ENCODE peak calls at places on chromosome 13, in ten cellular contexts. X is stimulated activated CD4-positive, alpha-beta T cell treated with anti-CD3 and anti-CD28 coated beads, Interleukin-4, amount 100 ng/mL, for 24 hours; W is lung; Z is NCI-H774; S is NCI-H345; E is ELF-1; M is fibroblast of the aortic adventitia; F is fibroblast of the conjunctiva; D is NCI-H2171 treated with DMSO at 0.1 percent for 48 hours; A is M059J. Y is an unnamed sample.

GRCh38 chr13:32136061-32136460 is 104.5 kb downstream of the FRY start:
- DNase-seq in X (no peak), W (no peak), Z (no peak), S (no peak), E (no peak), M (no peak), F (no peak), D (no peak), A (peak; percentile 62), Y (no peak)

GRCh38 chr13:70613295-70613694 is 505.0 kb upstream of the KLHL1 start:
- DNase-seq in X (no peak), W (no peak), Z (no peak), S (no peak), E (no peak), M (no peak), F (peak; percentile 4), D (peak; percentile 70), A (no peak), Y (peak; percentile 12)

GRCh38 chr13:101416181-101417042 is at the start of gene NALCN:
- DNase-seq in X (no peak), W (no peak), Z (no peak), S (peak; percentile 56), E (peak; percentile 18), M (peak; percentile 13), F (no peak), D (peak; percentile 75), A (peak; percentile 26), Y (peak; percentile 71)

GRCh38 chr13:110553417-110553816 is 8.1 kb downstream of the RAB20 start:
- DNase-seq in X (no peak), W (no peak), Z (no peak), S (no peak), E (no peak), M (no peak), F (no peak), D (no peak), A (no peak), Y (no peak)

GRCh38 chr13:80116107-80116506 is 224.8 kb downstream of the SPRY2 start:
- DNase-seq in X (no peak), W (no peak), Z (no peak), S (no peak), E (no peak), M (peak; percentile 85), F (peak; percentile 48), D (no peak), A (peak; percentile 43), Y (no peak)

GRCh38 chr13:31201341-31202024 is 1.7 kb downstream of the B3GLCT start:
- DNase-seq in X (no peak), W (no peak), Z (no peak), S (no peak), E (no peak), M (peak; percentile 53), F (no peak), D (no peak), A (peak; percentile 45), Y (peak; percentile 11)

GRCh38 chr13:33838567-33839131 is 20.7 kb downstream of the RFC3 start:
- DNase-seq in X (no peak), W (no peak), Z (no peak), S (no peak), E (no peak), M (peak; percentile 85), F (peak; percentile 32), D (no peak), A (no peak), Y (no peak)

GRCh38 chr13:108281941-108282340 is 12.4 kb downstream of the TNFSF13B start:
- DNase-seq in X (no peak), W (no peak), Z (no peak), S (no peak), E (no peak), M (no peak), F (no peak), D (no peak), A (no peak), Y (no peak)

GRCh38 chr13:112741835-112742570 is 52.2 kb downstream of the ATP11A start:
- DNase-seq in X (no peak), W (no peak), Z (no peak), S (no peak), E (no peak), M (no peak), F (no peak), D (no peak), A (no peak), Y (no peak)

GRCh38 chr13:23715762-23716235 is 145.6 kb downstream of the TNFRSF19 start:
- DNase-seq in X (no peak), W (no peak), Z (no peak), S (peak; percentile 10), E (peak; percentile 58), M (no peak), F (no peak), D (no peak), A (no peak), Y (peak; percentile 30)

GRCh38 chr13:73417012-73417615 is 358.3 kb downstream of the KLF5 start:
- DNase-seq in X (no peak), W (no peak), Z (no peak), S (no peak), E (peak; percentile 25), M (no peak), F (no peak), D (peak; percentile 12), A (peak; percentile 25), Y (no peak)